ENCODE peak calls at places on chromosomes 11 and 22, in six cellular contexts. C, W, S, R, H and Y are unnamed samples.

GRCh38 chr22:50282361-50283144 is 12.4 kb upstream of the MAPK11 start:
- DNase-seq in H (no peak), W (no peak), S (no peak), C (peak; percentile 68), R (peak; percentile 86), Y (peak; percentile 75)

GRCh38 chr22:49993649-49994360 is 18.8 kb downstream of the IL17REL start:
- DNase-seq in S (no peak), C (no peak), R (no peak), H (no peak), W (no peak), Y (no peak)

GRCh38 chr22:19119949-19120348 is 2.3 kb downstream of the DGCR2 start:
- DNase-seq in R (no peak), H (no peak), C (no peak), W (no peak), S (no peak), Y (peak; percentile 20)

GRCh38 chr22:17781319-17782031 is 7.2 kb upstream of the BID start:
- DNase-seq in C (peak; percentile 82), S (peak; percentile 28), R (peak; percentile 85), W (no peak), H (no peak), Y (peak; percentile 80)

GRCh38 chr22:32411388-32411787 is 659 bp downstream of the RTCB start:
- DNase-seq in S (peak; percentile 1), R (peak; percentile 52), H (no peak), C (peak; percentile 7), W (no peak), Y (no peak)

GRCh38 chr11:45665933-45666647 is 668 bp upstream of the CHST1 start:
- DNase-seq in H (no peak), C (no peak), S (no peak), R (no peak), W (no peak), Y (peak; percentile 18)

GRCh38 chr11:74427377-74427776 is 29.1 kb upstream of the PGM2L1 start:
- DNase-seq in S (no peak), H (no peak), W (no peak), R (peak; percentile 30), C (no peak), Y (peak; percentile 22)

GRCh38 chr11:86818466-86819282 is 18.3 kb downstream of the PRSS23 start:
- DNase-seq in R (peak; percentile 73), H (no peak), C (peak; percentile 77), S (peak; percentile 66), W (no peak), Y (no peak)

GRCh38 chr22:37953062-37953436 is 352 bp downstream of the C22orf23 start:
- DNase-seq in C (no peak), S (no peak), H (no peak), R (no peak), W (no peak), Y (no peak)

GRCh38 chr11:68469642-68470041 is 9.1 kb downstream of the PPP6R3 start:
- DNase-seq in R (no peak), C (no peak), S (no peak), H (no peak), W (no peak), Y (no peak)

GRCh38 chr11:119359365-119360229 is 13.1 kb upstream of the MFRP start:
- DNase-seq in R (no peak), C (no peak), H (no peak), W (no peak), S (no peak), Y (no peak)